ENCODE peak calls at places on chromosomes 6 and 20, in seven cellular contexts. One of them, this sample, is unnamed.
A peak's percentile ranks its signal among the peaks of the same experiment; 100 is the strongest.

GRCh38 chr6:53397283-53397682 is 48.5 kb upstream of the ELOVL5 start:
- DNase-seq in foreskin fibroblast: no peak
- DNase-seq in NB4: no peak
- DNase-seq in AG09309: no peak
- DNase-seq in cardiac muscle cell: no peak
- DNase-seq in heart left ventricle: no peak
- DNase-seq in lower lobe of right lung: no peak
- DNase-seq in this sample: no peak

GRCh38 chr6:163640641-163641040 is 226.1 kb downstream of the QKI start:
- DNase-seq in foreskin fibroblast: no peak
- DNase-seq in cardiac muscle cell: no peak
- DNase-seq in AG09309: no peak
- DNase-seq in NB4: no peak
- DNase-seq in lower lobe of right lung: no peak
- DNase-seq in heart left ventricle: no peak
- DNase-seq in this sample: no peak

GRCh38 chr6:34416877-34417371 is 8.9 kb downstream of the RPS10 start:
- DNase-seq in lower lobe of right lung: no peak
- DNase-seq in AG09309: no peak
- DNase-seq in NB4: no peak
- DNase-seq in cardiac muscle cell: no peak
- DNase-seq in heart left ventricle: no peak
- DNase-seq in foreskin fibroblast: peak; percentile 10
- DNase-seq in this sample: no peak

GRCh38 chr6:154543638-154544037 is 33.2 kb upstream of the CNKSR3 start:
- DNase-seq in foreskin fibroblast: no peak
- DNase-seq in AG09309: no peak
- DNase-seq in NB4: no peak
- DNase-seq in heart left ventricle: no peak
- DNase-seq in cardiac muscle cell: peak; percentile 11
- DNase-seq in lower lobe of right lung: no peak
- DNase-seq in this sample: no peak

GRCh38 chr6:89689732-89690131 is 51.2 kb upstream of the LYRM2 start:
- DNase-seq in foreskin fibroblast: no peak
- DNase-seq in AG09309: no peak
- DNase-seq in lower lobe of right lung: no peak
- DNase-seq in NB4: peak; percentile 86
- DNase-seq in cardiac muscle cell: no peak
- DNase-seq in heart left ventricle: no peak
- DNase-seq in this sample: no peak

GRCh38 chr6:156780117-156780641 is 3.0 kb downstream of the ARID1B start:
- DNase-seq in NB4: peak; percentile 90
- DNase-seq in AG09309: peak; percentile 89
- DNase-seq in foreskin fibroblast: peak; percentile 89
- DNase-seq in cardiac muscle cell: peak; percentile 91
- DNase-seq in lower lobe of right lung: no peak
- DNase-seq in heart left ventricle: peak; percentile 46
- DNase-seq in this sample: peak; percentile 96

GRCh38 chr6:87798393-87799278 is 96.6 kb upstream of the AKIRIN2 start:
- DNase-seq in lower lobe of right lung: no peak
- DNase-seq in foreskin fibroblast: no peak
- DNase-seq in AG09309: no peak
- DNase-seq in cardiac muscle cell: no peak
- DNase-seq in heart left ventricle: no peak
- DNase-seq in NB4: no peak
- DNase-seq in this sample: no peak

GRCh38 chr6:23329091-23329490 is 759.7 kb downstream of the HDGFL1 start:
- DNase-seq in lower lobe of right lung: no peak
- DNase-seq in heart left ventricle: no peak
- DNase-seq in foreskin fibroblast: peak; percentile 18
- DNase-seq in AG09309: no peak
- DNase-seq in cardiac muscle cell: no peak
- DNase-seq in NB4: no peak
- DNase-seq in this sample: no peak

GRCh38 chr6:118456982-118457381 is 91.1 kb upstream of the PLN start:
- DNase-seq in AG09309: no peak
- DNase-seq in cardiac muscle cell: no peak
- DNase-seq in heart left ventricle: no peak
- DNase-seq in NB4: no peak
- DNase-seq in foreskin fibroblast: no peak
- DNase-seq in lower lobe of right lung: no peak
- DNase-seq in this sample: no peak

GRCh38 chr20:44742304-44743079 is 3.2 kb upstream of the KCNK15 start:
- DNase-seq in cardiac muscle cell: no peak
- DNase-seq in lower lobe of right lung: no peak
- DNase-seq in foreskin fibroblast: no peak
- DNase-seq in heart left ventricle: no peak
- DNase-seq in NB4: no peak
- DNase-seq in AG09309: no peak
- DNase-seq in this sample: no peak

DNA sequence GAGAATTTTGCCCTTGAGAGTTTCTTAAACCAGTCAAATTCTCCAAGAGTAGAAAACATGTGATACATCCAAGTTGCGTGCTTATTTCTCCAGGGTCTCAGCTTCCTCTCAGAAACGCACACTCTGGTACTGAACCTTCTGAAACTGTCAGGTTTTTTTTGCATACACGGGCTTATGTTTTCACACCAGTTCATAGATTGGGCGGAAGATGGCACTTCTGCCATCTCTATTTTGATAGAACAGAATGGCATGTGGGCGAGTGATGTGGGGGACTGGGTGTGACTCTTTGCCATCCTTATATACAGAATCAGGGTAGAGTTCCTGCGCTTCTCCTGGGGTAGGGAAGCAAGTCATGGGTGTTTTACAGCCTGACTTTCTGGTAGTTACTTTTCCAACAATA is 56.4 kb downstream of the ADTRP start:
- DNase-seq in lower lobe of right lung: no peak
- DNase-seq in foreskin fibroblast: no peak
- DNase-seq in cardiac muscle cell: no peak
- DNase-seq in AG09309: no peak
- DNase-seq in heart left ventricle: no peak
- DNase-seq in NB4: no peak
- DNase-seq in this sample: no peak
- TF ChIP-seq CTCF in lower lobe of right lung: no peak
- TF ChIP-seq CTCF in foreskin fibroblast: no peak
- TF ChIP-seq CTCF in cardiac muscle cell: no peak
- TF ChIP-seq CTCF in AG09309: no peak
- TF ChIP-seq CTCF in heart left ventricle: no peak
- TF ChIP-seq CTCF in NB4: no peak
- TF ChIP-seq CTCF in this sample: no peak

DNA sequence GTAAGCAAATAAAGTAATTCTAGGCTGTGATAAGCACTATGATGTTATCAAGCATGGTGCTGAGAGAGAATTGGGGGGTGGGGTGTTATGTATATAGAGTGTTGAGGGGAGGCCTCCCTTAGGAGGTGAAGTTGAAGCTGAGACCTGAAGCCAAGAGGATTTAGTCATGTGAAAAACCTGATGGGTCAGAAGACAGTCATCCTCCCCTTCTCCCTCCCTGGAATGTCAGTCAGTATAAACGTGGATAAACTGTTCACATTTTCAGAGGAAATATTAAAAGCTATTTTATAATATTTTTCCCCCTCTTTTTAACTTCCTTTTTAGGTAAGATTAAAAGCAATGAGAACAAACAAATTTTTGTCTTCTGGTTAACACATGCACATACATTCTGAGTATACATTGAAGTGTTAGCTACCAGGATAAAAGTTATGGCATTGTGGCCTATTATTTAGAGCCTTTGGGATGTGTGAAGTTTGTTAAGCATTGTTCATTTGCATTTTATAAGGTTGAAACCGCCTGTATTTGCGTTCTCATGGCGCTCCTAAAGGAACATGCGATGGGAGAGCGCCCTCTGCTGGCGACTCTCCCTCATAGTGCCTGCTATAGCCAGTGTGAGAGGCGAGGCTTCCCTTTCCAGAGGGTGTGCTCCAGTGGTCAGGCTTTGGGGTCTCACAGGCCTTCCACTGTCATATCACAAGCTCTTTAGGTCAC is 35.4 kb upstream of the MAPK13 start:
- DNase-seq in heart left ventricle: peak; percentile 82
- DNase-seq in cardiac muscle cell: peak; percentile 85
- DNase-seq in lower lobe of right lung: peak; percentile 88
- DNase-seq in AG09309: peak; percentile 17
- DNase-seq in NB4: peak; percentile 84
- DNase-seq in foreskin fibroblast: peak; percentile 92
- DNase-seq in this sample: peak; percentile 13
- H3K4me3 ChIP-seq in heart left ventricle: no peak overlapping the region
- H3K4me3 ChIP-seq in cardiac muscle cell: no peak overlapping the region
- H3K4me3 ChIP-seq in lower lobe of right lung: no peak overlapping the region
- H3K4me3 ChIP-seq in AG09309: no peak overlapping the region
- H3K4me3 ChIP-seq in NB4: no peak overlapping the region
- H3K4me3 ChIP-seq in foreskin fibroblast: no peak overlapping the region
- H3K4me3 ChIP-seq in this sample: no peak overlapping the region

DNA sequence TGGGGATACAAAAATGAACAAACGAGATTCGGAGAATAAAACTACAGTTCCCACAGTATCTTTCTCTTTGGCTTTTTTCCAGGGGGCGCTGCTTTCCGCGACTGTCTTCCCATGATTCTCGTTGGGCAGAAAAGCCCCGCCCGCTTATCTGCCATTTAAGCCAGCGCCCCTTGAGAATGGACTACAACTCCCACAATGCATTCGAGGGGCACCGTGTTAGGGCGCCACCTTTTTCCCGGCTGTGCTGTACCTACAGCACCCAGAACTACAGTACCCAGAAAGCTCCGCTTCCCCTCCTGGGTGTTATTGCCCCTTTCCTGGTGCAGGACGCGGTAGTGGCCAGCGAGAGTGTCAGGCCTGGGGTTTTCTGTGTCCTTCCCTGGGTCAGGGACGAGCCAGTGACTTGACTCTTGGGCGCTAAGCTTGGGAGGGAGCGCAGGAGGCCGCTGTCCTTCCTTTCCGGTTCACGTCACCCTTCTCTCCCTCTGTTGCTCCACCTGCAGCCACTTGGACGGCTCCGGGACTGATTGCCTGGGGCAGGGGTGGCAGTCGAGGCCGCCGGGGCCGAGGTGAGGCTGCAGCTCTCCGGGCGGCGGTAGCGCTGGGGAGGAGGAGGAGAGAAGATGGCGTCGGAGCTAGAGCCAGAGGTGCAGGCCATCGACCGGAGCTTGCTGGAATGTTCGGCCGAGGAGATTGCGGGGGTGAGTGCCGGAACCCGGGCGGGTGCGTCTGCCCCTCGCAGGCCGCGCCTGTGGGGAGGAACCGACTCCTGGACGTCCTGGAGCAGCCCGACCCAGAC is at the start of gene UBR2:
- DNase-seq in lower lobe of right lung: peak; percentile 97
- DNase-seq in cardiac muscle cell: peak; percentile 99
- DNase-seq in heart left ventricle: peak; percentile 98
- DNase-seq in NB4: peak; percentile 100
- DNase-seq in AG09309: peak; percentile 96
- DNase-seq in foreskin fibroblast: peak; percentile 99
- DNase-seq in this sample: peak; percentile 96
- TF ChIP-seq CTCF in lower lobe of right lung: peak; percentile 30
- TF ChIP-seq CTCF in cardiac muscle cell: peak; percentile 25
- TF ChIP-seq CTCF in heart left ventricle: peak; percentile 21
- TF ChIP-seq CTCF in NB4: peak; percentile 40
- TF ChIP-seq CTCF in AG09309: no peak
- TF ChIP-seq CTCF in foreskin fibroblast: peak; percentile 5
- TF ChIP-seq CTCF in this sample: peak; percentile 39

GRCh38 chr20:50911030-50911429 is 20.2 kb downstream of the ADNP start:
- DNase-seq in lower lobe of right lung: no peak
- DNase-seq in heart left ventricle: no peak
- DNase-seq in cardiac muscle cell: no peak
- DNase-seq in AG09309: peak; percentile 80
- DNase-seq in foreskin fibroblast: peak; percentile 89
- DNase-seq in NB4: no peak
- DNase-seq in this sample: no peak
- H3K4me3 ChIP-seq in lower lobe of right lung: no peak overlapping the region
- H3K4me3 ChIP-seq in heart left ventricle: no peak overlapping the region
- H3K4me3 ChIP-seq in cardiac muscle cell: no peak overlapping the region
- H3K4me3 ChIP-seq in AG09309: no peak overlapping the region
- H3K4me3 ChIP-seq in foreskin fibroblast: peak overlapping the region; percentile 3
- H3K4me3 ChIP-seq in NB4: no peak overlapping the region
- H3K4me3 ChIP-seq in this sample: no peak overlapping the region

GRCh38 chr6:14499804-14500203 is 382.2 kb downstream of the CD83 start:
- DNase-seq in heart left ventricle: no peak
- DNase-seq in cardiac muscle cell: peak; percentile 70
- DNase-seq in lower lobe of right lung: no peak
- DNase-seq in NB4: no peak
- DNase-seq in AG09309: peak; percentile 82
- DNase-seq in foreskin fibroblast: peak; percentile 94
- DNase-seq in this sample: peak; percentile 92
- TF ChIP-seq CTCF in heart left ventricle: no peak
- TF ChIP-seq CTCF in cardiac muscle cell: no peak
- TF ChIP-seq CTCF in lower lobe of right lung: no peak
- TF ChIP-seq CTCF in NB4: no peak
- TF ChIP-seq CTCF in AG09309: peak; percentile 7
- TF ChIP-seq CTCF in foreskin fibroblast: no peak
- TF ChIP-seq CTCF in this sample: peak; percentile 3

DNA sequence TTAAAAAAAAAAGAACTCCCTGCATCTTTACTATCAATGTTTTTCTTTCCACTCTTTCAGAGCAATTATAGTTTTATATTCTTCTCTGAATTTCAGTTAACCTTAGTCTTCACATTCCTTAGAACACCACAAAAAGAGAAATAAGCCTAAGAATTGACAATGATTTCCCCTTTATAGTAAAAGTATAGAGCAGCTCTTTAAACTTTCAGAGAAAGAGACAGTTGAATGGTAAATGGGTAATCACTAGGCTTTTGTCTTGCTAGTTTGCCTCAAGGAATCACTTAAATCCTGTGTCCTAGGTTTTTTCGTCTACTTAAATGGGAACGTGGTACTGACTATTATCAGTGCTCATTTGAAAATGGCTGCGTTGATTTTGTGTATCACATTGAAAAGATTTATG is 31.8 kb downstream of the SLX4IP start:
- DNase-seq in NB4: no peak
- DNase-seq in lower lobe of right lung: no peak
- DNase-seq in AG09309: no peak
- DNase-seq in foreskin fibroblast: no peak
- DNase-seq in heart left ventricle: no peak
- DNase-seq in cardiac muscle cell: no peak
- DNase-seq in this sample: no peak
- H3K4me3 ChIP-seq in NB4: no peak overlapping the region
- H3K4me3 ChIP-seq in lower lobe of right lung: no peak overlapping the region
- H3K4me3 ChIP-seq in AG09309: no peak overlapping the region
- H3K4me3 ChIP-seq in foreskin fibroblast: no peak overlapping the region
- H3K4me3 ChIP-seq in heart left ventricle: peak overlapping the region; percentile 5
- H3K4me3 ChIP-seq in cardiac muscle cell: no peak overlapping the region
- H3K4me3 ChIP-seq in this sample: no peak overlapping the region

GRCh38 chr6:158869604-158870417 is 50.6 kb upstream of the EZR start:
- DNase-seq in AG09309: no peak
- DNase-seq in cardiac muscle cell: peak; percentile 90
- DNase-seq in heart left ventricle: peak; percentile 89
- DNase-seq in lower lobe of right lung: peak; percentile 94
- DNase-seq in NB4: peak; percentile 99
- DNase-seq in foreskin fibroblast: peak; percentile 92
- DNase-seq in this sample: peak; percentile 90
- TF ChIP-seq CTCF in AG09309: no peak
- TF ChIP-seq CTCF in cardiac muscle cell: no peak
- TF ChIP-seq CTCF in heart left ventricle: no peak
- TF ChIP-seq CTCF in lower lobe of right lung: peak; percentile 18
- TF ChIP-seq CTCF in NB4: no peak
- TF ChIP-seq CTCF in foreskin fibroblast: no peak
- TF ChIP-seq CTCF in this sample: no peak

GRCh38 chr6:151269318-151269995 is 29.7 kb downstream of the AKAP12 start:
- DNase-seq in cardiac muscle cell: peak; percentile 91
- DNase-seq in lower lobe of right lung: no peak
- DNase-seq in AG09309: peak; percentile 74
- DNase-seq in NB4: no peak
- DNase-seq in heart left ventricle: no peak
- DNase-seq in foreskin fibroblast: peak; percentile 91
- DNase-seq in this sample: no peak
- H3K4me3 ChIP-seq in cardiac muscle cell: no peak overlapping the region
- H3K4me3 ChIP-seq in lower lobe of right lung: no peak overlapping the region
- H3K4me3 ChIP-seq in AG09309: no peak overlapping the region
- H3K4me3 ChIP-seq in NB4: no peak overlapping the region
- H3K4me3 ChIP-seq in heart left ventricle: no peak overlapping the region
- H3K4me3 ChIP-seq in foreskin fibroblast: no peak overlapping the region
- H3K4me3 ChIP-seq in this sample: no peak overlapping the region